ENCODE peak calls at places on chromosomes 6 and 20, in six cellular contexts. V is SJSA1; T is GM19239; R is effector CD4-positive, alpha-beta T cell; W is left lung; M is MV-4-11. F is an unnamed sample.

GRCh38 chr20:44961868-44962267 is 1.7 kb upstream of the TOMM34 start:
- DNase-seq in V (no peak), R (no peak), W (no peak), T (no peak), M (no peak), F (no peak)

GRCh38 chr6:39082310-39082709 is 32.7 kb downstream of the SAYSD1 start:
- DNase-seq in V (no peak), T (no peak), M (peak; percentile 48), W (no peak), R (no peak), F (no peak)

GRCh38 chr20:46622125-46622524 is 29.1 kb downstream of the SLC13A3 start:
- DNase-seq in W (no peak), R (no peak), V (no peak), T (no peak), M (no peak), F (no peak)

GRCh38 chr6:41288025-41288777 is 1.7 kb upstream of the TREM1 start:
- DNase-seq in T (no peak), M (peak; percentile 25), V (no peak), R (no peak), W (no peak), F (no peak)

GRCh38 chr20:62363920-62364851 is 2.9 kb downstream of the LAMA5 start:
- DNase-seq in R (no peak), V (no peak), W (peak; percentile 79), M (no peak), T (no peak), F (no peak)

GRCh38 chr6:38805682-38806081 is 90.6 kb downstream of the DNAH8 start:
- DNase-seq in V (no peak), M (no peak), W (no peak), R (no peak), T (no peak), F (no peak)

GRCh38 chr6:5246870-5247161 is 13.9 kb downstream of the LYRM4 start:
- DNase-seq in T (no peak), M (no peak), V (peak; percentile 59), R (no peak), W (no peak), F (no peak)

GRCh38 chr20:9353916-9354276 is 160.5 kb upstream of the LAMP5 start:
- DNase-seq in M (no peak), W (no peak), R (no peak), V (no peak), T (no peak), F (no peak)

GRCh38 chr20:46169245-46170171 is 51.4 kb downstream of the CD40 start:
- DNase-seq in W (no peak), M (no peak), R (no peak), V (no peak), T (no peak), F (no peak)

GRCh38 chr6:56040875-56041274 is 165.5 kb upstream of the BMP5 start:
- DNase-seq in T (no peak), R (no peak), W (no peak), M (no peak), V (no peak), F (no peak)

GRCh38 chr6:2482773-2483172 is 237.4 kb upstream of the GMDS start:
- DNase-seq in V (no peak), W (no peak), M (no peak), T (no peak), R (no peak), F (no peak)

GRCh38 chr20:20513720-20514119 is 145.8 kb downstream of the INSM1 start:
- DNase-seq in R (no peak), M (no peak), V (no peak), T (no peak), W (no peak), F (no peak)

GRCh38 chr6:100599088-100599770 is 134.5 kb upstream of the SIM1 start:
- DNase-seq in R (no peak), M (no peak), T (no peak), V (no peak), W (no peak), F (no peak)

GRCh38 chr6:7542878-7543394 is 1.5 kb downstream of the DSP start:
- DNase-seq in M (no peak), T (no peak), W (peak; percentile 84), R (no peak), V (no peak), F (peak; percentile 68)

GRCh38 chr6:151286192-151286591 is 46.4 kb downstream of the AKAP12 start:
- DNase-seq in T (no peak), M (no peak), V (no peak), W (no peak), R (no peak), F (no peak)

GRCh38 chr6:21748343-21749063 is 155.0 kb downstream of the SOX4 start:
- DNase-seq in T (no peak), R (no peak), M (no peak), V (no peak), W (no peak), F (no peak)

GRCh38 chr20:64079273-64080012 is at the start of gene RGS19:
- DNase-seq in T (peak; percentile 88), V (peak; percentile 68), M (peak; percentile 91), W (peak; percentile 96), R (peak; percentile 64), F (peak; percentile 91)

GRCh38 chr6:34717466-34717865 is 20.9 kb upstream of the ILRUN start:
- DNase-seq in W (no peak), M (no peak), T (no peak), R (no peak), V (no peak), F (no peak)

F was measured in 8988T.